ENCODE peak calls at places on chromosomes 12 and 14, in five cellular contexts. One of them, this sample, is unnamed.

GRCh38 chr14:20606190-20606901 is 15.2 kb upstream of the RNASE12 start:
- DNase-seq in iris pigment epithelial cell: peak
- DNase-seq in stimulated activated CD8-positive, alpha-beta memory T cell treated with anti-CD3 and anti-CD28 coated beads, Interleukin-4, amount 100 ng/mL, for 24 hours: no peak
- DNase-seq in left colon: peak
- DNase-seq in stromal cell of bone marrow: no peak
- DNase-seq in this sample: no peak

GRCh38 chr12:15525414-15525813 is 203.1 kb downstream of the PTPRO start:
- DNase-seq in iris pigment epithelial cell: no peak
- DNase-seq in stimulated activated CD8-positive, alpha-beta memory T cell treated with anti-CD3 and anti-CD28 coated beads, Interleukin-4, amount 100 ng/mL, for 24 hours: no peak
- DNase-seq in left colon: no peak
- DNase-seq in stromal cell of bone marrow: no peak
- DNase-seq in this sample: no peak

GRCh38 chr14:102777711-102778615 is 714 bp downstream of the TRAF3 start:
- DNase-seq in iris pigment epithelial cell: peak
- DNase-seq in stimulated activated CD8-positive, alpha-beta memory T cell treated with anti-CD3 and anti-CD28 coated beads, Interleukin-4, amount 100 ng/mL, for 24 hours: no peak
- DNase-seq in left colon: no peak
- DNase-seq in stromal cell of bone marrow: no peak
- DNase-seq in this sample: peak

GRCh38 chr12:29960113-29960512 is 176.4 kb upstream of the TMTC1 start:
- DNase-seq in iris pigment epithelial cell: no peak
- DNase-seq in stimulated activated CD8-positive, alpha-beta memory T cell treated with anti-CD3 and anti-CD28 coated beads, Interleukin-4, amount 100 ng/mL, for 24 hours: no peak
- DNase-seq in left colon: no peak
- DNase-seq in stromal cell of bone marrow: no peak
- DNase-seq in this sample: no peak

GRCh38 chr14:85528080-85528881 is 1.7 kb upstream of the FLRT2 start:
- DNase-seq in iris pigment epithelial cell: peak
- DNase-seq in stimulated activated CD8-positive, alpha-beta memory T cell treated with anti-CD3 and anti-CD28 coated beads, Interleukin-4, amount 100 ng/mL, for 24 hours: no peak
- DNase-seq in left colon: no peak
- DNase-seq in stromal cell of bone marrow: peak
- DNase-seq in this sample: no peak

GRCh38 chr12:30926243-30927209 is at the start of gene TSPAN11:
- DNase-seq in iris pigment epithelial cell: peak
- DNase-seq in stimulated activated CD8-positive, alpha-beta memory T cell treated with anti-CD3 and anti-CD28 coated beads, Interleukin-4, amount 100 ng/mL, for 24 hours: no peak
- DNase-seq in left colon: no peak
- DNase-seq in stromal cell of bone marrow: peak
- DNase-seq in this sample: no peak

GRCh38 chr12:124453419-124454351 is 113.7 kb downstream of the NCOR2 start:
- DNase-seq in iris pigment epithelial cell: peak
- DNase-seq in stimulated activated CD8-positive, alpha-beta memory T cell treated with anti-CD3 and anti-CD28 coated beads, Interleukin-4, amount 100 ng/mL, for 24 hours: peak
- DNase-seq in left colon: peak
- DNase-seq in stromal cell of bone marrow: no peak
- DNase-seq in this sample: peak

GRCh38 chr12:75642226-75642625 is 130.8 kb upstream of the KRR1 start:
- DNase-seq in iris pigment epithelial cell: no peak
- DNase-seq in stimulated activated CD8-positive, alpha-beta memory T cell treated with anti-CD3 and anti-CD28 coated beads, Interleukin-4, amount 100 ng/mL, for 24 hours: no peak
- DNase-seq in left colon: no peak
- DNase-seq in stromal cell of bone marrow: no peak
- DNase-seq in this sample: no peak

GRCh38 chr12:117718141-117718540 is 250.6 kb downstream of the KSR2 start:
- DNase-seq in iris pigment epithelial cell: no peak
- DNase-seq in stimulated activated CD8-positive, alpha-beta memory T cell treated with anti-CD3 and anti-CD28 coated beads, Interleukin-4, amount 100 ng/mL, for 24 hours: no peak
- DNase-seq in left colon: no peak
- DNase-seq in stromal cell of bone marrow: peak
- DNase-seq in this sample: no peak

GRCh38 chr12:108297895-108298760 is 41.0 kb downstream of the CMKLR1 start:
- DNase-seq in iris pigment epithelial cell: no peak
- DNase-seq in stimulated activated CD8-positive, alpha-beta memory T cell treated with anti-CD3 and anti-CD28 coated beads, Interleukin-4, amount 100 ng/mL, for 24 hours: no peak
- DNase-seq in left colon: no peak
- DNase-seq in stromal cell of bone marrow: no peak
- DNase-seq in this sample: peak

GRCh38 chr14:32087907-32088306 is 10.8 kb downstream of the ARHGAP5 start:
- DNase-seq in iris pigment epithelial cell: no peak
- DNase-seq in stimulated activated CD8-positive, alpha-beta memory T cell treated with anti-CD3 and anti-CD28 coated beads, Interleukin-4, amount 100 ng/mL, for 24 hours: no peak
- DNase-seq in left colon: no peak
- DNase-seq in stromal cell of bone marrow: no peak
- DNase-seq in this sample: no peak

GRCh38 chr12:94644622-94645021 is 5.7 kb downstream of the TMCC3 start:
- DNase-seq in iris pigment epithelial cell: peak
- DNase-seq in stimulated activated CD8-positive, alpha-beta memory T cell treated with anti-CD3 and anti-CD28 coated beads, Interleukin-4, amount 100 ng/mL, for 24 hours: no peak
- DNase-seq in left colon: no peak
- DNase-seq in stromal cell of bone marrow: peak
- DNase-seq in this sample: no peak

GRCh38 chr14:90758959-90759358 is 57.3 kb downstream of the TTC7B start:
- DNase-seq in iris pigment epithelial cell: no peak
- DNase-seq in stimulated activated CD8-positive, alpha-beta memory T cell treated with anti-CD3 and anti-CD28 coated beads, Interleukin-4, amount 100 ng/mL, for 24 hours: no peak
- DNase-seq in left colon: peak
- DNase-seq in stromal cell of bone marrow: peak
- DNase-seq in this sample: peak

GRCh38 chr12:121754836-121755235 is 38.7 kb downstream of the RHOF start:
- DNase-seq in iris pigment epithelial cell: no peak
- DNase-seq in stimulated activated CD8-positive, alpha-beta memory T cell treated with anti-CD3 and anti-CD28 coated beads, Interleukin-4, amount 100 ng/mL, for 24 hours: no peak
- DNase-seq in left colon: no peak
- DNase-seq in stromal cell of bone marrow: no peak
- DNase-seq in this sample: no peak

GRCh38 chr14:56378474-56378873 is 201.1 kb upstream of the TMEM260 start:
- DNase-seq in iris pigment epithelial cell: peak
- DNase-seq in stimulated activated CD8-positive, alpha-beta memory T cell treated with anti-CD3 and anti-CD28 coated beads, Interleukin-4, amount 100 ng/mL, for 24 hours: no peak
- DNase-seq in left colon: no peak
- DNase-seq in stromal cell of bone marrow: peak
- DNase-seq in this sample: no peak

GRCh38 chr14:56490379-56490778 is 89.2 kb upstream of the TMEM260 start:
- DNase-seq in iris pigment epithelial cell: peak
- DNase-seq in stimulated activated CD8-positive, alpha-beta memory T cell treated with anti-CD3 and anti-CD28 coated beads, Interleukin-4, amount 100 ng/mL, for 24 hours: no peak
- DNase-seq in left colon: no peak
- DNase-seq in stromal cell of bone marrow: peak
- DNase-seq in this sample: no peak

GRCh38 chr12:26874501-26875296 is 41.7 kb upstream of the ITPR2 start:
- DNase-seq in iris pigment epithelial cell: no peak
- DNase-seq in stimulated activated CD8-positive, alpha-beta memory T cell treated with anti-CD3 and anti-CD28 coated beads, Interleukin-4, amount 100 ng/mL, for 24 hours: no peak
- DNase-seq in left colon: no peak
- DNase-seq in stromal cell of bone marrow: no peak
- DNase-seq in this sample: peak

This sample was measured in stimulated activated effector memory CD8-positive, alpha-beta T cell treated with anti-CD3 and anti-CD28 coated beads, Interleukin-12 subunit alpha, Interleukin-12 subunit beta, amount 100 ng/mL, for 72 hours.